ENCODE peak calls at places on chromosome 18, in nine cellular contexts. Q, U, F, X, K, O, Z, T and N are unnamed samples.

GRCh38 chr18:76351961-76352581 is 143.0 kb downstream of the ZNF516 start:
- DNase-seq in U (peak; percentile 87), K (peak; percentile 45), Q (peak; percentile 63), O (peak; percentile 26), F (peak; percentile 54), Z (no peak), T (peak; percentile 41), X (no peak), N (peak; percentile 20)

GRCh38 chr18:32770181-32770650 is 2.6 kb downstream of the KLHL14 start:
- DNase-seq in T (no peak), O (no peak), K (no peak), X (no peak), Q (no peak), U (no peak), F (no peak), Z (no peak), N (no peak)

GRCh38 chr18:65527879-65528633 is 222.8 kb upstream of the CDH7 start:
- DNase-seq in Z (no peak), T (no peak), F (no peak), Q (no peak), X (no peak), K (no peak), O (peak; percentile 4), U (no peak), N (no peak)

GRCh38 chr18:76518543-76519155 is 23.6 kb upstream of the ZNF516 start:
- DNase-seq in F (peak; percentile 50), Q (peak; percentile 28), K (peak; percentile 30), X (no peak), O (no peak), U (no peak), T (peak; percentile 23), Z (no peak), N (peak; percentile 20)

GRCh38 chr18:49168970-49169619 is 218.3 kb upstream of the SMAD7 start:
- DNase-seq in X (no peak), Z (no peak), F (no peak), T (peak; percentile 35), U (no peak), K (no peak), O (no peak), Q (no peak), N (no peak)

GRCh38 chr18:1511619-1512311 is 607.1 kb downstream of the ADCYAP1 start:
- DNase-seq in T (no peak), X (no peak), O (no peak), F (no peak), K (no peak), Z (no peak), Q (no peak), U (no peak), N (no peak)

GRCh38 chr18:3794537-3795348 is 344.8 kb downstream of the TGIF1 start:
- DNase-seq in U (peak; percentile 79), T (no peak), F (no peak), O (peak; percentile 97), X (no peak), Q (no peak), K (peak; percentile 39), Z (no peak), N (peak; percentile 96)

GRCh38 chr18:79068299-79068945 is 772 bp upstream of the ATP9B start:
- DNase-seq in T (no peak), O (peak; percentile 13), U (no peak), X (no peak), Q (no peak), F (no peak), Z (peak; percentile 83), K (no peak), N (peak; percentile 35)

GRCh38 chr18:10046178-10046807 is 132.5 kb downstream of the VAPA start:
- DNase-seq in Q (no peak), X (no peak), T (no peak), O (no peak), Z (no peak), U (no peak), K (no peak), F (no peak), N (no peak)

GRCh38 chr18:78683191-78684010 is 296.2 kb upstream of the SALL3 start:
- DNase-seq in T (no peak), Q (no peak), O (no peak), Z (no peak), K (no peak), X (peak; percentile 40), U (no peak), F (no peak), N (no peak)

GRCh38 chr18:58608216-58608615 is 20.7 kb downstream of the ALPK2 start:
- DNase-seq in Q (no peak), O (no peak), X (no peak), K (no peak), F (no peak), T (no peak), Z (no peak), U (no peak), N (no peak)

GRCh38 chr18:58604301-58604700 is 24.6 kb downstream of the ALPK2 start:
- DNase-seq in Q (no peak), T (no peak), X (no peak), K (no peak), U (no peak), F (no peak), O (no peak), Z (no peak), N (no peak)

GRCh38 chr18:58603365-58604067 is 25.4 kb downstream of the ALPK2 start:
- DNase-seq in X (no peak), Z (no peak), T (no peak), F (no peak), Q (no peak), K (no peak), U (no peak), O (no peak), N (peak; percentile 25)

GRCh38 chr18:58605027-58606020 is 23.6 kb downstream of the ALPK2 start:
- DNase-seq in X (no peak), K (no peak), Z (no peak), F (no peak), Q (no peak), T (no peak), U (no peak), O (peak; percentile 93), N (peak; percentile 72)

GRCh38 chr18:58606236-58606635 is 22.7 kb downstream of the ALPK2 start:
- DNase-seq in T (no peak), U (no peak), X (no peak), F (no peak), O (peak; percentile 75), Q (no peak), Z (no peak), K (no peak), N (no peak)
- H3K27ac ChIP-seq in T (no peak overlapping the region), U (no peak overlapping the region), X (no peak overlapping the region), F (no peak overlapping the region), O (peak overlapping the region; percentile 8), Q (no peak overlapping the region), Z (no peak overlapping the region), K (no peak overlapping the region), N (peak overlapping the region; percentile 90)

GRCh38 chr18:59340817-59341216 is 18.2 kb downstream of the LMAN1 start:
- DNase-seq in Q (no peak), T (no peak), O (no peak), X (no peak), U (no peak), F (no peak), Z (no peak), K (no peak), N (no peak)

GRCh38 chr18:59344990-59345389 is 14.1 kb downstream of the LMAN1 start:
- DNase-seq in Q (no peak), Z (no peak), T (no peak), K (no peak), O (no peak), U (no peak), X (no peak), F (no peak), N (no peak)

GRCh38 chr18:59343916-59344315 is 15.1 kb downstream of the LMAN1 start:
- DNase-seq in Q (no peak), Z (no peak), U (no peak), F (no peak), K (no peak), X (no peak), T (no peak), O (no peak), N (no peak)

GRCh38 chr18:59340312-59340711 is 18.8 kb downstream of the LMAN1 start:
- DNase-seq in U (no peak), K (no peak), Z (no peak), T (no peak), Q (no peak), F (no peak), O (no peak), X (no peak), N (no peak)

DNA sequence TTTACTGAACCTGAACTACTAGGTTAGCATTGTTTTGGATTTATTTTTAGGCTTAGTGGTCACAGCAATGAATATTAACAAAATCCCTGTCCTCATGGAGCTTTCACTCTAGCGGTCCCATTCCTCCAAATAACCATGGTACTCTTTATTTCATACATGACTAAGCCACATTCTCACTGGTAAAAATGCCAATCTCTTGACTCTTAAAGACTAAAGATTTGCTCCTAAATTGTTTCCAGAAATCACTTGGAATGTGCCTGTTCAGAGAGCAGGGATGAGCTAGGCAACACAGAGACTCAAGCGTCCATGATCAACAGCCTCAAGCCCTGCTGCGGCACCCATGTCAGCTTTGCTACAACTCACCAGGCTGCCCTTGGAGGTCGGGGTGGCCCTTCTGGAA is 13.5 kb downstream of the LMAN1 start:
- DNase-seq in Z (no peak), Q (no peak), X (no peak), K (no peak), T (no peak), F (no peak), O (no peak), U (no peak), N (no peak)
- TF ChIP-seq CTCF in Z (no peak), Q (no peak), X (no peak), K (no peak), T (no peak), F (no peak), O (no peak), U (no peak), N (no peak)

GRCh38 chr18:22493940-22494339 is 76.2 kb upstream of the CTAGE1 start:
- DNase-seq in Z (no peak), O (no peak), U (no peak), F (no peak), K (no peak), X (no peak), T (no peak), Q (no peak), N (no peak)
- H3K27ac ChIP-seq in Z (peak overlapping the region; percentile 74), O (no peak overlapping the region), U (no peak overlapping the region), F (no peak overlapping the region), K (peak overlapping the region; percentile 24), X (no peak overlapping the region), T (no peak overlapping the region), Q (no peak overlapping the region), N (no peak overlapping the region)

GRCh38 chr18:44093253-44093652 is 587.4 kb upstream of the SETBP1 start:
- DNase-seq in X (no peak), T (no peak), U (no peak), F (no peak), K (no peak), O (no peak), Q (no peak), Z (no peak), N (peak; percentile 30)

GRCh38 chr18:44096016-44096415 is 584.7 kb upstream of the SETBP1 start:
- DNase-seq in X (no peak), O (no peak), F (no peak), T (no peak), K (no peak), Q (no peak), Z (no peak), U (no peak), N (peak; percentile 52)

DNA sequence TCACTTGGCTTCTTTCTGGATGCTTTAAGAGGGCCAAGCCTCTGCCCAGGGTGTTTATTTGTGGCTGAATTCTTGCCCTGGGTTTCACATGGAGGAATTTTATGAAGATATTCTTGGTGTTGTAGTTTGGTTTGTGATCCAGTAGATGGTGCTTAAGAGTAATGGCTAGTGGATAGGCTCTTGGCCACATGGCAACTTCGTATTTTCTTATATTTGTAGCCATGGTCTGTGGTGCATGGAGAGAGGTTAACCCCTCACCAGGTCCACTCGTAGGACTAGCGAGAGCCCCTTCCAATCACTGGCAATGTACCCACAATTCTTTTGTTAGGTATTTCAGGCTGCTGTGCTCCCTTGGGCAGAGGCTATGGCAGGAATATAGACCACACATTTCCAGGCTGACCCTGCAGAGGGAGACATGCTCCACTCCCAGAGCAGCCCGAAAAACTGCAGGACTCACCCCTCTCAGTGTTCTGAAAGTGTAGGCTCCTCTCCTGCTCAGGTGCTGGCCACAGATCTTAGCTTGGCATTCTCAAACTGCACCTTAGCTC is 582.1 kb upstream of the SETBP1 start:
- DNase-seq in T (no peak), F (no peak), O (peak; percentile 56), X (no peak), Z (no peak), K (no peak), Q (no peak), U (no peak), N (peak; percentile 2)
- TF ChIP-seq CTCF in T (peak; percentile 34), F (no peak), O (peak; percentile 61), X (no peak), Z (no peak), K (no peak), Q (no peak), U (no peak), N (peak; percentile 45)